ENCODE peak calls at places on chromosomes 12 and 14, in four cellular contexts. U is fibroblast of lung, Z is ascending aorta, Y is pancreas. O is an unnamed sample.

GRCh38 chr12:108820700-108821406 is 36.5 kb downstream of the SSH1 start:
- DNase-seq in U (no peak), Z (no peak), Y (peak; percentile 41), O (no peak)

GRCh38 chr14:99387880-99388279 is 92.8 kb downstream of the SETD3 start:
- DNase-seq in Y (no peak), Z (no peak), U (no peak), O (no peak)

GRCh38 chr12:96054262-96054645 is 18.9 kb upstream of the LTA4H start:
- DNase-seq in Z (no peak), U (peak; percentile 34), Y (no peak), O (no peak)

GRCh38 chr12:114163766-114164165 is 197.6 kb upstream of the RBM19 start:
- DNase-seq in Z (no peak), U (peak; percentile 68), Y (no peak), O (no peak)

GRCh38 chr12:6635856-6636521 is at the start of gene LPAR5:
- DNase-seq in U (no peak), Y (no peak), Z (no peak), O (no peak)

GRCh38 chr14:65462411-65462810 is 49.9 kb downstream of the FUT8 start:
- DNase-seq in Z (no peak), Y (no peak), U (peak; percentile 11), O (no peak)

GRCh38 chr12:130525384-130526172 is 187.9 kb downstream of the PIWIL1 start:
- DNase-seq in U (no peak), Y (no peak), Z (no peak), O (no peak)

GRCh38 chr12:46370792-46371717 is 1.5 kb downstream of the SLC38A2 start:
- DNase-seq in U (peak; percentile 85), Z (peak; percentile 70), Y (peak; percentile 97), O (peak; percentile 96)

GRCh38 chr12:87779858-87780498 is 249.2 kb downstream of the C12orf50 start:
- DNase-seq in U (peak; percentile 11), Y (no peak), Z (no peak), O (no peak)

GRCh38 chr12:128795530-128796361 is 28.0 kb downstream of the SLC15A4 start:
- DNase-seq in Z (no peak), Y (no peak), U (no peak), O (no peak)

GRCh38 chr14:68297011-68297410 is 477.4 kb downstream of the RAD51B start:
- DNase-seq in Z (no peak), U (peak; percentile 70), Y (no peak), O (no peak)

GRCh38 chr14:42420071-42420470 is 813.4 kb downstream of the LRFN5 start:
- DNase-seq in U (no peak), Y (no peak), Z (no peak), O (no peak)

GRCh38 chr14:101010293-101010692 is 106.8 kb upstream of the RTL1 start:
- DNase-seq in Y (no peak), U (no peak), Z (no peak), O (no peak)

GRCh38 chr14:47195582-47195981 is 479.8 kb downstream of the MDGA2 start:
- DNase-seq in U (no peak), Y (no peak), Z (no peak), O (no peak)

GRCh38 chr12:106233011-106233410 is 14.8 kb downstream of the CKAP4 start:
- DNase-seq in Y (no peak), Z (no peak), U (no peak), O (no peak)

GRCh38 chr14:68379510-68380303 is 413.2 kb downstream of the ZFP36L1 start:
- DNase-seq in Y (no peak), U (no peak), Z (no peak), O (no peak)

DNA sequence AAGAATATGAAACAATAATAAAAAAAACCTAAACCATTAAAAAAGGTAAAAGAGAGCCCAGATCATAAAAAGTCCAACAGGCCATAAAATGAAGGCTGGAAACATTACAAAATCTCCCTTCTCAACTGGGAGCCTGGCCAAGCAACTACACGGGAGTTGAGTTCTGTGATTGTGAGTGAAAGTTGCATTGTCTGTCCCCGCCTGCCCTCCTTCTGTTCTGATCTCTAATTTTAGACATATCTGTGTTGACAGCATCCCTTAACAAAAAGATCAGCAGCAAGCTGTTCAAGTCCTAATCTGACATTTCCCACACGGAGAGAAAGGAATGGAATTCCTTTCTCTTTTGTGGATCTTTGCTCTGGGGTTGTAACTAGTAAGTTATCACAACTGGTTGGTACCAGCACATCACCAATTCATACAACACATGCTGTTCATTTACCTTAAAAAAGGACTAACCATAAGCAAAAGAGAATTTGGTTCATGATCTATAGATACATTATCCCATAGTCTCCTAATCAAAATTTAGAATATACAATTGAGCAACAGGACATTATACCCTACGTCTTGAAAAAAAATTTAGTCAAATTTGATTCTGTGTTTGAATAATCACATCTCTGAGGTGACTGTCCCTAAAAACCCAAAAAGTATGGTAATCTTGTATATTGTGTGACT is 205.1 kb upstream of the GZMB start:
- DNase-seq in Y (no peak), Z (no peak), U (no peak), O (no peak)
- H3K4me1 ChIP-seq in Y (peaks cover 22% of the 10 kb centered on the region), Z (no peaks in the 10 kb centered on the region), U (no peaks in the 10 kb centered on the region), O (peaks cover 4% of the 10 kb centered on the region)

GRCh38 chr12:2322554-2323120 is 269.9 kb downstream of the CACNA1C start:
- DNase-seq in U (no peak), Z (no peak), Y (no peak), O (no peak)
- H3K4me1 ChIP-seq in U (peaks cover 18% of the 10 kb centered on the region), Z (peaks cover 15% of the 10 kb centered on the region), Y (no peaks in the 10 kb centered on the region), O (peaks cover 2% of the 10 kb centered on the region)

GRCh38 chr14:74886001-74886400 is 4.3 kb downstream of the DLST start:
- DNase-seq in U (peak; percentile 92), Z (no peak), Y (no peak), O (no peak)
- H3K4me1 ChIP-seq in U (peaks cover 32% of the 10 kb centered on the region), Z (peaks cover 3% of the 10 kb centered on the region), Y (peaks cover 22% of the 10 kb centered on the region), O (peaks cover 31% of the 10 kb centered on the region)

GRCh38 chr14:31194661-31195060 is 12.9 kb downstream of the HECTD1 start:
- DNase-seq in U (peak; percentile 56), Y (no peak), Z (no peak), O (no peak)
- H3K4me1 ChIP-seq in U (peaks cover 13% of the 10 kb centered on the region), Y (peaks cover 16% of the 10 kb centered on the region), Z (peaks cover 3% of the 10 kb centered on the region), O (peaks cover 17% of the 10 kb centered on the region)

GRCh38 chr12:75710361-75711069 is 199.1 kb upstream of the KRR1 start:
- DNase-seq in U (no peak), Y (no peak), Z (no peak), O (no peak)
- H3K4me1 ChIP-seq in U (peaks cover 19% of the 10 kb centered on the region), Y (peaks cover 35% of the 10 kb centered on the region), Z (no peaks in the 10 kb centered on the region), O (peaks cover 5% of the 10 kb centered on the region)